ENCODE peak calls at places on chromosomes 7 and 10, in five cellular contexts. R, E, U, F and J are unnamed samples.

GRCh38 chr10:102299873-102300272 is 54.5 kb downstream of the GBF1 start:
- DNase-seq in R (no peak), E (no peak), U (no peak), F (no peak), J (no peak)

GRCh38 chr7:92626281-92626846 is 36.2 kb upstream of the FAM133B start:
- DNase-seq in R (no peak), E (no peak), U (no peak), F (no peak), J (no peak)

GRCh38 chr10:137031-137430 is 1.8 kb downstream of the ZMYND11 start:
- DNase-seq in R (peak), E (peak), U (peak), F (no peak), J (peak)

GRCh38 chr10:102555781-102556328 is 52.1 kb downstream of the SUFU start:
- DNase-seq in R (no peak), E (no peak), U (no peak), F (no peak), J (no peak)

GRCh38 chr7:93715234-93715633 is 140.7 kb upstream of the CALCR start:
- DNase-seq in R (peak), E (peak), U (peak), F (peak), J (peak)

GRCh38 chr10:131251146-131251541 is 60.4 kb downstream of the TCERG1L start:
- DNase-seq in R (no peak), E (no peak), U (no peak), F (no peak), J (no peak)

GRCh38 chr7:69937097-69937496 is 338.8 kb downstream of the AUTS2 start:
- DNase-seq in R (no peak), E (no peak), U (no peak), F (no peak), J (no peak)

GRCh38 chr7:45592230-45592991 is 18.2 kb downstream of the ADCY1 start:
- DNase-seq in R (peak), E (no peak), U (no peak), F (no peak), J (no peak)

GRCh38 chr7:27560706-27561235 is 101.9 kb downstream of the HIBADH start:
- DNase-seq in R (no peak), E (no peak), U (no peak), F (peak), J (no peak)

GRCh38 chr10:43842496-43842895 is 193.8 kb upstream of the ZNF32 start:
- DNase-seq in R (no peak), E (no peak), U (no peak), F (no peak), J (no peak)

GRCh38 chr7:27107391-27107900 is 5.0 kb upstream of the HOXA2 start:
- DNase-seq in R (no peak), E (no peak), U (no peak), F (no peak), J (no peak)

GRCh38 chr7:30521532-30521931 is 16.9 kb upstream of the GGCT start:
- DNase-seq in R (no peak), E (no peak), U (no peak), F (no peak), J (no peak)

GRCh38 chr7:113256883-113257531 is 138.7 kb upstream of the SMIM30 start:
- DNase-seq in R (no peak), E (no peak), U (no peak), F (no peak), J (no peak)

GRCh38 chr7:146146866-146147265 is 30.3 kb downstream of the CNTNAP2 start:
- DNase-seq in R (no peak), E (no peak), U (no peak), F (no peak), J (no peak)

GRCh38 chr7:117827861-117828260 is 45.4 kb downstream of the CTTNBP2 start:
- DNase-seq in R (no peak), E (no peak), U (no peak), F (no peak), J (peak)

GRCh38 chr7:45033931-45034290 is 33.9 kb downstream of the CCM2 start:
- DNase-seq in R (peak), E (no peak), U (no peak), F (no peak), J (no peak)

GRCh38 chr7:115779561-115779960 is 251.0 kb downstream of the TFEC start:
- DNase-seq in R (no peak), E (no peak), U (no peak), F (no peak), J (no peak)

GRCh38 chr7:81231203-81231922 is 312.5 kb upstream of the SEMA3C start:
- DNase-seq in R (peak), E (no peak), U (no peak), F (no peak), J (no peak)

GRCh38 chr7:32036557-32036956 is 33.6 kb downstream of the PDE1C start:
- DNase-seq in R (no peak), E (no peak), U (no peak), F (no peak), J (no peak)

GRCh38 chr7:156780724-156781455 is 112.1 kb downstream of the LMBR1 start:
- DNase-seq in R (no peak), E (no peak), U (no peak), F (no peak), J (no peak)

GRCh38 chr10:125375210-125375609 is 214.8 kb upstream of the CTBP2 start:
- DNase-seq in R (no peak), E (no peak), U (peak), F (no peak), J (peak)

GRCh38 chr7:151897201-151897711 is 20.3 kb upstream of the PRKAG2 start:
- DNase-seq in R (no peak), E (no peak), U (peak), F (no peak), J (no peak)

GRCh38 chr10:103558916-103559315 is 65.4 kb downstream of the NEURL1 start:
- DNase-seq in R (no peak), E (no peak), U (no peak), F (no peak), J (no peak)

GRCh38 chr10:536371-536925 is 153.0 kb downstream of the DIP2C start:
- DNase-seq in R (no peak), E (no peak), U (no peak), F (no peak), J (no peak)

GRCh38 chr7:98266840-98267239 is 14.6 kb upstream of the BRI3 start:
- DNase-seq in R (peak), E (no peak), U (no peak), F (no peak), J (no peak)

GRCh38 chr7:129853661-129854268 is 99.0 kb downstream of the UBE2H start:
- DNase-seq in R (no peak), E (no peak), U (no peak), F (no peak), J (peak)

GRCh38 chr10:689433-690226 is at the start of gene DIP2C:
- DNase-seq in R (peak), E (peak), U (peak), F (no peak), J (peak)

GRCh38 chr7:1966631-1967200 is 266.0 kb downstream of the MAD1L1 start:
- DNase-seq in R (no peak), E (no peak), U (no peak), F (no peak), J (no peak)

GRCh38 chr10:120727001-120727400 is 124.2 kb upstream of the WDR11 start:
- DNase-seq in R (no peak), E (no peak), U (no peak), F (no peak), J (no peak)

GRCh38 chr7:124618871-124619270 is 146.7 kb downstream of the GPR37 start:
- DNase-seq in R (no peak), E (no peak), U (no peak), F (no peak), J (no peak)

GRCh38 chr10:33276282-33276923 is 58.1 kb downstream of the NRP1 start:
- DNase-seq in R (no peak), E (no peak), U (no peak), F (no peak), J (no peak)

GRCh38 chr7:150421831-150422230 is 28.6 kb upstream of the GIMAP8 start:
- DNase-seq in R (no peak), E (no peak), U (no peak), F (no peak), J (no peak)

GRCh38 chr7:134420509-134421125 is 38.3 kb downstream of the AKR1B1 start:
- DNase-seq in R (peak), E (peak), U (peak), F (peak), J (peak)

GRCh38 chr7:87058739-87059524 is 522 bp downstream of the ELAPOR2 start:
- DNase-seq in R (peak), E (peak), U (peak), F (no peak), J (no peak)

GRCh38 chr7:70700055-70700934 is 431.6 kb upstream of the GALNT17 start:
- DNase-seq in R (no peak), E (no peak), U (peak), F (no peak), J (no peak)

GRCh38 chr10:117365612-117366011 is 9.6 kb downstream of the PDZD8 start:
- DNase-seq in R (no peak), E (no peak), U (no peak), F (peak), J (peak)

GRCh38 chr10:53209941-53210611 is 437.5 kb upstream of the MBL2 start:
- DNase-seq in R (peak), E (no peak), U (peak), F (no peak), J (no peak)

DNA sequence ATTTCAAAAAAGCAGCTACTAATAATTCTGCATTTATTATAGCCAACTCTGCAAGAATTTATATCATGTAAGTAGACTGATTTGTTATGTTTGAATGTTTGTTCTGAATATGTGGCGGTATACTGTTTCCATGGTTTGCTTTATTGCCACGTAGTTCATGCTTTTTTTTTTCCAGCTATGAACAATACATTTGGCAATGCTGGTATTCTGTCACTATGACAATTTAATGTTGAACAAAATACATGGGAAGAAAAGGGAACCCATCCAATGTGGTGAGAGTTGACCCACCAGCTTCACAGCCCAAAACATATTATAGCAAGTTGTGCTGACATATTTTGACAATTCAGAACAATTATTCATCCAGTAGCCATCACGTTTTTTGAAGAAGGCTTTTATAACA is 145.6 kb downstream of the CCDC71L start:
- DNase-seq in R (no peak), E (no peak), U (no peak), F (no peak), J (no peak)
- TF ChIP-seq REST in R (no peak), E (no peak), U (no peak), F (no peak), J (no peak)

GRCh38 chr10:31034041-31034918 is 2.6 kb upstream of the ZNF438 start:
- DNase-seq in R (no peak), E (no peak), U (no peak), F (no peak), J (no peak)

GRCh38 chr10:31032515-31033132 is 959 bp upstream of the ZNF438 start:
- DNase-seq in R (no peak), E (no peak), U (no peak), F (no peak), J (no peak)

GRCh38 chr10:31031205-31031665 is 430 bp downstream of the ZNF438 start:
- DNase-seq in R (no peak), E (peak), U (no peak), F (peak), J (no peak)

GRCh38 chr10:31031666-31032514 is at the start of gene ZNF438:
- DNase-seq in R (peak), E (peak), U (peak), F (peak), J (peak)

GRCh38 chr10:31033166-31033565 is 1.5 kb upstream of the ZNF438 start:
- DNase-seq in R (no peak), E (no peak), U (no peak), F (no peak), J (no peak)
- TF ChIP-seq REST in R (no peak), E (no peak), U (no peak), F (no peak), J (no peak)

GRCh38 chr7:100675581-100676350 is 2.2 kb downstream of the GNB2 start:
- DNase-seq in R (peak), E (no peak), U (peak), F (no peak), J (no peak)

GRCh38 chr7:100677308-100678095 is 4.0 kb downstream of the GNB2 start:
- DNase-seq in R (peak), E (no peak), U (no peak), F (no peak), J (no peak)

GRCh38 chr7:100678291-100678984 is 4.9 kb downstream of the GNB2 start:
- DNase-seq in R (peak), E (no peak), U (no peak), F (no peak), J (no peak)

GRCh38 chr7:100674441-100675407 is 1.2 kb downstream of the GNB2 start:
- DNase-seq in R (peak), E (no peak), U (peak), F (no peak), J (no peak)

DNA sequence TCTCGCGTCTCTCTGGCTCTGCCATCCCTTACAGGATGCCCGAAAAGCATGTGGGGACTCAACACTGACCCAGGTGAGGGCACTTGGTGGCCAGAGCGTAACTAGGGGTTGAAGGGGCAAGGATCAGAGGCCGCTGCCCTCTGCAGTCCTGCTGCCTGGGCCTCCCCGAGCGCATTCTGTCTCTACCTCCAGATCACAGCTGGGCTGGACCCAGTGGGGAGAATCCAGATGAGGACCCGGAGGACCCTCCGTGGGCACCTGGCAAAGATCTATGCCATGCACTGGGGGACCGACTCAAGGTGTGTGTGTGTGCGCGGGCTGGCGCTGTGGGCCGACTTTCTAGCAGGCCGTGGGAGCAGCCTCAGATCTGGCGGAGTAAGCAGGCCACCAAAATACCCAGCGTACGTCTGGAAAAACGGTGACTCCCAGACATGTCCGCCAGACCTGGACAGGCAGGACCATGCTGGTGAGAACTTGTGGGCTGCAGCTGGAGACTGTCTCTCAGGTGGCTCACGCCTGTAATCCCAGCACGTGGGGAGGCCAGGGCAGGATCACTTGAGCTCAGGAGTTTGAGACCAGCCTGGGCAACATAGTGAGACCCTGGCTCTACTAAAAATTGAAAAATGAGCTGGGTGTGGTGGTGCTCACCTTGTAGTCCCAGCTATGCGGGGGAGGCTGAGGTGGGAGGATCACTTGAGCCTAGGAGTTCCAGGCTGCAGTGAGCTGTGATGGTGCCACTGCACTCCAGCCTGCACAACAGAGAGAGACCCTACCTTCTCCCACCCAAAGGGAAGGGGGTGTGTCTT is 3.2 kb downstream of the GNB2 start:
- DNase-seq in R (no peak), E (no peak), U (no peak), F (no peak), J (no peak)
- TF ChIP-seq REST in R (no peak), E (no peak), U (no peak), F (no peak), J (no peak)

DNA sequence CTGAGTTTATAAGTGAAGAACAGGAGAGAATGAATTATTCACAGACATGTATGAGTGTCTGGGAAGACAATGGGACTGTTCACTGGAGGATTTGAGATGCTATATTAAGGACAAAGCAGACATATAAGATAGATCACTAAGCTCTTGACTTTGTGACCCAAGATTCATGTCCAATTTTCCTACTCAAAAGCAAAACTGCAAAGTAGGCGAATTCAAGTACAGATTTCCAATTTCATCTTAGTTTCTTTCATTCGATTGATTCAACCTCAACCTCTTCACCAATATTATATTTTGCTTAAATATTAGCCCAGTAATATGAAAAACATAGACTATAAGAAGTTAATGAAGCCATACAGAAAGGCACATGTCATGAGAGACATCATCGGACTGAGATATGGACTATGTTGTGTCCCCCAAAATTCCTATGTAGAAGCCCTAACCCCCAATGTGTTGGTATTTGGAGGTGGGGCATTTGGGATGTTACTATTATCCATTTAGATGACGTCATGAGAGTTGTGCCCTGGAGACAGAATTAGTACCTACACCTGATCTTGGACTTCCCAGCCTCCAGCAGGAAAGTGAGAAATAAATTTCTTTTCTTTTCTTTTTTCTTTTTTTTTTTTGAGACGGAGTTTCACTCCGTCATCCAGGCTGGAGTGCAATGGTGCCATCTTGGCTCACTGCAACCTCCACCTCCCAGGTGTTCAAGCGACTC is 353.7 kb upstream of the AKR1E2 start:
- DNase-seq in R (no peak), E (no peak), U (no peak), F (no peak), J (no peak)
- TF ChIP-seq REST in R (no peak), E (no peak), U (no peak), F (no peak), J (no peak)

GRCh38 chr10:21496285-21497176 is 29.0 kb downstream of the SKIDA1 start:
- DNase-seq in R (peak), E (peak), U (peak), F (no peak), J (no peak)

GRCh38 chr10:21495686-21496284 is 29.7 kb downstream of the SKIDA1 start:
- DNase-seq in R (peak), E (peak), U (peak), F (no peak), J (peak)

GRCh38 chr10:21498416-21498815 is 27.1 kb downstream of the SKIDA1 start:
- DNase-seq in R (no peak), E (no peak), U (no peak), F (no peak), J (no peak)

GRCh38 chr10:21498977-21499376 is 26.5 kb downstream of the SKIDA1 start:
- DNase-seq in R (no peak), E (no peak), U (peak), F (no peak), J (no peak)

DNA sequence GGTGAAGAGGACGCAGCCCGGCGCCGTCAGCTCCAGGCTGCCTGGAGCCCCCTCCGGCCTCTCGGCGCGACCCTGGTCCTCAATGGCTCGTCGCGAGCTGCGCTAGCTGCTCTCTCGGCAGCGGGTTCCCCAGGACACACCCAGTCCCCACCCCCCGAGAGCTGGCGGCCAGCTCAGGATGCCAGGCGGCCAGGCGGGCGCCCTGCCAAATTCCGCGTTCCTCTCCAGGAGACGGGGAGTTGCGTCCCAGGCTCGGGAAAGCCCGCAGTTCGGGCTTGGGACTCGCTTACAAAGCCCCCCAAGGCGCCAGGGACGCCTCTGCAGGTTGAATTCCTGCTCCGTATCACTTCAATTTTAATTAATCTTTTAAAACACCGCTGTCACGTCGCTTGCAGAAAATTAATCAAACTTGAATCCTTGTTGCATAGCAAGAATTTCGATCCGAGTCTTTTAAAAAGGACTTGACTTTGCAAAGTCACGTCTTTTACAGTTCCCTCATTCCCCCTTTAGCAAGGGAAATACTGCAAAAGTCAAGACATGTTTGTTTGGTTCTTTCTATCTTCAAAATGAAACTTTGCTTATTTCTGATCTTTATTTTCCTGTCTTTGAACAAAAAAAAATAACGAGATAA is 28.2 kb downstream of the SKIDA1 start:
- DNase-seq in R (peak), E (peak), U (peak), F (no peak), J (peak)
- TF ChIP-seq REST in R (no peak), E (no peak), U (no peak), F (no peak), J (no peak)